ENCODE peak calls at places on chromosomes 3 and 15, in seven cellular contexts. One of them, this sample, is unnamed.

GRCh38 chr3:127439621-127440020 is 150.9 kb downstream of the TPRA1 start:
- DNase-seq in AG04449: no peak
- DNase-seq in ACHN: no peak
- DNase-seq in right lobe of liver: peak; percentile 18
- DNase-seq in naive thymus-derived CD4-positive, alpha-beta T cell: no peak
- DNase-seq in RPMI8226: no peak
- DNase-seq in neural crest cell: no peak
- DNase-seq in this sample: no peak

GRCh38 chr3:65967376-65967775 is 71.3 kb downstream of the MAGI1 start:
- DNase-seq in AG04449: no peak
- DNase-seq in ACHN: no peak
- DNase-seq in right lobe of liver: no peak
- DNase-seq in naive thymus-derived CD4-positive, alpha-beta T cell: no peak
- DNase-seq in RPMI8226: no peak
- DNase-seq in neural crest cell: no peak
- DNase-seq in this sample: no peak

GRCh38 chr3:104388624-104389023 is 978.1 kb upstream of the ALCAM start:
- DNase-seq in AG04449: no peak
- DNase-seq in ACHN: no peak
- DNase-seq in right lobe of liver: no peak
- DNase-seq in naive thymus-derived CD4-positive, alpha-beta T cell: no peak
- DNase-seq in RPMI8226: peak; percentile 61
- DNase-seq in neural crest cell: no peak
- DNase-seq in this sample: no peak

GRCh38 chr3:54967586-54968244 is 39.9 kb upstream of the LRTM1 start:
- DNase-seq in AG04449: no peak
- DNase-seq in ACHN: no peak
- DNase-seq in right lobe of liver: no peak
- DNase-seq in naive thymus-derived CD4-positive, alpha-beta T cell: no peak
- DNase-seq in RPMI8226: no peak
- DNase-seq in neural crest cell: no peak
- DNase-seq in this sample: no peak

GRCh38 chr3:148042663-148043445 is 633.7 kb downstream of the ZIC1 start:
- DNase-seq in AG04449: peak; percentile 34
- DNase-seq in ACHN: no peak
- DNase-seq in right lobe of liver: no peak
- DNase-seq in naive thymus-derived CD4-positive, alpha-beta T cell: no peak
- DNase-seq in RPMI8226: no peak
- DNase-seq in neural crest cell: no peak
- DNase-seq in this sample: no peak

GRCh38 chr15:51798281-51798680 is 31.2 kb upstream of the TMOD3 start:
- DNase-seq in AG04449: no peak
- DNase-seq in ACHN: no peak
- DNase-seq in right lobe of liver: no peak
- DNase-seq in naive thymus-derived CD4-positive, alpha-beta T cell: no peak
- DNase-seq in RPMI8226: no peak
- DNase-seq in neural crest cell: no peak
- DNase-seq in this sample: no peak

GRCh38 chr3:139225551-139225950 is 118.3 kb upstream of the MRPS22 start:
- DNase-seq in AG04449: no peak
- DNase-seq in ACHN: no peak
- DNase-seq in right lobe of liver: no peak
- DNase-seq in naive thymus-derived CD4-positive, alpha-beta T cell: no peak
- DNase-seq in RPMI8226: no peak
- DNase-seq in neural crest cell: no peak
- DNase-seq in this sample: no peak

GRCh38 chr3:161796780-161797179 is 300.2 kb downstream of the OTOL1 start:
- DNase-seq in AG04449: no peak
- DNase-seq in ACHN: no peak
- DNase-seq in right lobe of liver: no peak
- DNase-seq in naive thymus-derived CD4-positive, alpha-beta T cell: no peak
- DNase-seq in RPMI8226: no peak
- DNase-seq in neural crest cell: no peak
- DNase-seq in this sample: no peak

GRCh38 chr3:161395613-161396012 is 24.3 kb upstream of the SPTSSB start:
- DNase-seq in AG04449: no peak
- DNase-seq in ACHN: no peak
- DNase-seq in right lobe of liver: peak; percentile 56
- DNase-seq in naive thymus-derived CD4-positive, alpha-beta T cell: no peak
- DNase-seq in RPMI8226: no peak
- DNase-seq in neural crest cell: no peak
- DNase-seq in this sample: no peak

GRCh38 chr3:193030276-193030675 is 112.6 kb upstream of the MB21D2 start:
- DNase-seq in AG04449: no peak
- DNase-seq in ACHN: no peak
- DNase-seq in right lobe of liver: no peak
- DNase-seq in naive thymus-derived CD4-positive, alpha-beta T cell: no peak
- DNase-seq in RPMI8226: no peak
- DNase-seq in neural crest cell: no peak
- DNase-seq in this sample: no peak

GRCh38 chr15:66950114-66950513 is 115.3 kb upstream of the SMAD3 start:
- DNase-seq in AG04449: no peak
- DNase-seq in ACHN: no peak
- DNase-seq in right lobe of liver: no peak
- DNase-seq in naive thymus-derived CD4-positive, alpha-beta T cell: no peak
- DNase-seq in RPMI8226: no peak
- DNase-seq in neural crest cell: no peak
- DNase-seq in this sample: no peak